ENCODE peak calls at places on chromosomes 5 and 9, in seven cellular contexts. One of them, this sample, is unnamed.

GRCh38 chr5:124521461-124522230 is 224.8 kb downstream of the ZNF608 start:
- DNase-seq in HCT116: no peak
- DNase-seq in K562: no peak
- DNase-seq in SK-N-SH: no peak
- DNase-seq in H1: no peak
- DNase-seq in HepG2: no peak
- DNase-seq in GM12878: no peak
- DNase-seq in this sample: no peak

GRCh38 chr5:170173227-170173626 is 59.6 kb upstream of the C5orf58 start:
- DNase-seq in HCT116: peak; percentile 16
- DNase-seq in K562: no peak
- DNase-seq in SK-N-SH: no peak
- DNase-seq in H1: no peak
- DNase-seq in HepG2: no peak
- DNase-seq in GM12878: no peak
- DNase-seq in this sample: no peak

GRCh38 chr9:122318284-122318683 is 52.5 kb upstream of the PTGS1 start:
- DNase-seq in HCT116: no peak
- DNase-seq in K562: no peak
- DNase-seq in SK-N-SH: no peak
- DNase-seq in H1: no peak
- DNase-seq in HepG2: no peak
- DNase-seq in GM12878: no peak
- DNase-seq in this sample: no peak

GRCh38 chr5:15191012-15191411 is 309.0 kb upstream of the FBXL7 start:
- DNase-seq in HCT116: no peak
- DNase-seq in K562: no peak
- DNase-seq in SK-N-SH: no peak
- DNase-seq in H1: no peak
- DNase-seq in HepG2: no peak
- DNase-seq in GM12878: no peak
- DNase-seq in this sample: no peak

GRCh38 chr5:16265141-16265540 is 85.5 kb upstream of the MARCHF11 start:
- DNase-seq in HCT116: no peak
- DNase-seq in K562: no peak
- DNase-seq in SK-N-SH: no peak
- DNase-seq in H1: no peak
- DNase-seq in HepG2: no peak
- DNase-seq in GM12878: no peak
- DNase-seq in this sample: no peak

GRCh38 chr5:77629553-77630245 is 8.8 kb downstream of the OTP start:
- DNase-seq in HCT116: no peak
- DNase-seq in K562: no peak
- DNase-seq in SK-N-SH: no peak
- DNase-seq in H1: peak; percentile 81
- DNase-seq in HepG2: no peak
- DNase-seq in GM12878: no peak
- DNase-seq in this sample: no peak

GRCh38 chr5:68381909-68382308 is 166.4 kb downstream of the PIK3R1 start:
- DNase-seq in HCT116: no peak
- DNase-seq in K562: no peak
- DNase-seq in SK-N-SH: no peak
- DNase-seq in H1: no peak
- DNase-seq in HepG2: no peak
- DNase-seq in GM12878: no peak
- DNase-seq in this sample: no peak

GRCh38 chr9:133579231-133579560 is 30.0 kb downstream of the FAM163B start:
- DNase-seq in HCT116: no peak
- DNase-seq in K562: no peak
- DNase-seq in SK-N-SH: no peak
- DNase-seq in H1: no peak
- DNase-seq in HepG2: no peak
- DNase-seq in GM12878: no peak
- DNase-seq in this sample: no peak

GRCh38 chr5:167743685-167744084 is 547.8 kb upstream of the WWC1 start:
- DNase-seq in HCT116: no peak
- DNase-seq in K562: no peak
- DNase-seq in SK-N-SH: no peak
- DNase-seq in H1: no peak
- DNase-seq in HepG2: no peak
- DNase-seq in GM12878: no peak
- DNase-seq in this sample: no peak

GRCh38 chr9:101880846-101881245 is 142.4 kb upstream of the GRIN3A start:
- DNase-seq in HCT116: no peak
- DNase-seq in K562: no peak
- DNase-seq in SK-N-SH: no peak
- DNase-seq in H1: no peak
- DNase-seq in HepG2: no peak
- DNase-seq in GM12878: no peak
- DNase-seq in this sample: no peak

GRCh38 chr5:148875205-148875875 is 48.9 kb downstream of the ADRB2 start:
- DNase-seq in HCT116: no peak
- DNase-seq in K562: no peak
- DNase-seq in SK-N-SH: no peak
- DNase-seq in H1: no peak
- DNase-seq in HepG2: no peak
- DNase-seq in GM12878: no peak
- DNase-seq in this sample: no peak

GRCh38 chr9:88852794-88853193 is 138.5 kb upstream of the S1PR3 start:
- DNase-seq in HCT116: peak; percentile 2
- DNase-seq in K562: peak; percentile 7
- DNase-seq in SK-N-SH: no peak
- DNase-seq in H1: no peak
- DNase-seq in HepG2: no peak
- DNase-seq in GM12878: no peak
- DNase-seq in this sample: no peak

GRCh38 chr5:28548856-28549255 is 1510.5 kb upstream of the CDH9 start:
- DNase-seq in HCT116: no peak
- DNase-seq in K562: no peak
- DNase-seq in SK-N-SH: no peak
- DNase-seq in H1: no peak
- DNase-seq in HepG2: no peak
- DNase-seq in GM12878: no peak
- DNase-seq in this sample: no peak

GRCh38 chr9:121984726-121985402 is 108.2 kb downstream of the TTLL11 start:
- DNase-seq in HCT116: no peak
- DNase-seq in K562: no peak
- DNase-seq in SK-N-SH: no peak
- DNase-seq in H1: no peak
- DNase-seq in HepG2: no peak
- DNase-seq in GM12878: no peak
- DNase-seq in this sample: no peak

GRCh38 chr9:105901514-105902109 is 207.3 kb downstream of the TMEM38B start:
- DNase-seq in HCT116: no peak
- DNase-seq in K562: peak; percentile 66
- DNase-seq in SK-N-SH: peak; percentile 84
- DNase-seq in H1: peak; percentile 70
- DNase-seq in HepG2: peak; percentile 25
- DNase-seq in GM12878: no peak
- DNase-seq in this sample: peak; percentile 65

GRCh38 chr9:111232997-111233790 is 96.8 kb downstream of the OR2K2 start:
- DNase-seq in HCT116: no peak
- DNase-seq in K562: no peak
- DNase-seq in SK-N-SH: no peak
- DNase-seq in H1: no peak
- DNase-seq in HepG2: no peak
- DNase-seq in GM12878: no peak
- DNase-seq in this sample: no peak

GRCh38 chr9:38017149-38017884 is 51.7 kb downstream of the SHB start:
- DNase-seq in HCT116: no peak
- DNase-seq in K562: no peak
- DNase-seq in SK-N-SH: peak; percentile 80
- DNase-seq in H1: peak; percentile 80
- DNase-seq in HepG2: no peak
- DNase-seq in GM12878: no peak
- DNase-seq in this sample: peak; percentile 51

GRCh38 chr9:116951588-116952433 is 264.7 kb downstream of the TRIM32 start:
- DNase-seq in HCT116: no peak
- DNase-seq in K562: no peak
- DNase-seq in SK-N-SH: no peak
- DNase-seq in H1: no peak
- DNase-seq in HepG2: no peak
- DNase-seq in GM12878: peak; percentile 85
- DNase-seq in this sample: no peak

GRCh38 chr5:54091416-54092130 is 218.8 kb downstream of the ARL15 start:
- DNase-seq in HCT116: no peak
- DNase-seq in K562: no peak
- DNase-seq in SK-N-SH: no peak
- DNase-seq in H1: no peak
- DNase-seq in HepG2: no peak
- DNase-seq in GM12878: no peak
- DNase-seq in this sample: no peak

GRCh38 chr5:54093861-54094260 is 216.5 kb downstream of the ARL15 start:
- DNase-seq in HCT116: no peak
- DNase-seq in K562: no peak
- DNase-seq in SK-N-SH: no peak
- DNase-seq in H1: no peak
- DNase-seq in HepG2: no peak
- DNase-seq in GM12878: peak; percentile 52
- DNase-seq in this sample: no peak

GRCh38 chr5:54090495-54091084 is 219.8 kb downstream of the ARL15 start:
- DNase-seq in HCT116: peak; percentile 15
- DNase-seq in K562: peak; percentile 62
- DNase-seq in SK-N-SH: no peak
- DNase-seq in H1: no peak
- DNase-seq in HepG2: peak; percentile 2
- DNase-seq in GM12878: no peak
- DNase-seq in this sample: no peak

GRCh38 chr5:54094706-54095105 is 215.7 kb downstream of the ARL15 start:
- DNase-seq in HCT116: no peak
- DNase-seq in K562: no peak
- DNase-seq in SK-N-SH: no peak
- DNase-seq in H1: no peak
- DNase-seq in HepG2: no peak
- DNase-seq in GM12878: no peak
- DNase-seq in this sample: no peak

DNA sequence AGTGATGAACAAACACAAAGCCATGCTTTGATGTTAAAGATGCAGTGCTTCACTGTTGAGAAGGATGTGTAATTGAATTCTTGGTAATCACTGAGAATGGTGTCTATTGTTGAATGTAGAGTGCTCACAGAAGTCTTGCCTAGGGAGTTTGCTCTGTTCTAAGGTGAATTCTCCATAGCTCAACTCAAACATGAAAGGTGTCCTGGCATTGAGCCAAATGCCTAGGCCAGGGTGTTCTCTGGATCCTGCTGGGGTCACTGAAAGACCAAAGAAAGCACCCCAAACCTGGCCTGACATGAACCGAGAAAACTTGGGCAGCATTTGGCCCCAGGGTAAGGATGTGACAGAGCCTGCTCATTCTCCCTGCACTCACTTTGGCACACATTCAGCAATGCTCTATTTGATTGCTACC is 217.3 kb downstream of the ARL15 start:
- DNase-seq in HCT116: no peak
- DNase-seq in K562: no peak
- DNase-seq in SK-N-SH: peak; percentile 16
- DNase-seq in H1: no peak
- DNase-seq in HepG2: no peak
- DNase-seq in GM12878: no peak
- DNase-seq in this sample: no peak
- TF ChIP-seq JUND in HCT116: no peak
- TF ChIP-seq JUND in K562: no peak
- TF ChIP-seq JUND in SK-N-SH: no peak
- TF ChIP-seq JUND in H1: no peak
- TF ChIP-seq JUND in HepG2: no peak
- TF ChIP-seq JUND in GM12878: no peak
- TF ChIP-seq JUND in this sample: no peak

GRCh38 chr9:130042931-130043653 is at the start of gene FNBP1:
- DNase-seq in HCT116: no peak
- DNase-seq in K562: peak; percentile 94
- DNase-seq in SK-N-SH: peak; percentile 99
- DNase-seq in H1: peak; percentile 85
- DNase-seq in HepG2: peak; percentile 56
- DNase-seq in GM12878: no peak
- DNase-seq in this sample: peak; percentile 92

GRCh38 chr9:130042406-130042930 is 521 bp downstream of the FNBP1 start:
- DNase-seq in HCT116: no peak
- DNase-seq in K562: peak; percentile 48
- DNase-seq in SK-N-SH: peak; percentile 80
- DNase-seq in H1: peak; percentile 72
- DNase-seq in HepG2: no peak
- DNase-seq in GM12878: no peak
- DNase-seq in this sample: peak; percentile 48

GRCh38 chr9:130045657-130046450 is 2.9 kb upstream of the FNBP1 start:
- DNase-seq in HCT116: no peak
- DNase-seq in K562: no peak
- DNase-seq in SK-N-SH: no peak
- DNase-seq in H1: no peak
- DNase-seq in HepG2: no peak
- DNase-seq in GM12878: no peak
- DNase-seq in this sample: no peak

GRCh38 chr9:130041648-130042405 is 1.2 kb downstream of the FNBP1 start:
- DNase-seq in HCT116: no peak
- DNase-seq in K562: no peak
- DNase-seq in SK-N-SH: peak; percentile 70
- DNase-seq in H1: peak; percentile 57
- DNase-seq in HepG2: no peak
- DNase-seq in GM12878: no peak
- DNase-seq in this sample: no peak

GRCh38 chr9:130043654-130044623 is 950 bp upstream of the FNBP1 start:
- DNase-seq in HCT116: no peak
- DNase-seq in K562: peak; percentile 54
- DNase-seq in SK-N-SH: peak; percentile 42
- DNase-seq in H1: no peak
- DNase-seq in HepG2: peak; percentile 83
- DNase-seq in GM12878: no peak
- DNase-seq in this sample: no peak
- TF ChIP-seq JUND in HCT116: no peak
- TF ChIP-seq JUND in K562: no peak
- TF ChIP-seq JUND in SK-N-SH: no peak
- TF ChIP-seq JUND in H1: no peak
- TF ChIP-seq JUND in HepG2: no peak
- TF ChIP-seq JUND in GM12878: no peak
- TF ChIP-seq JUND in this sample: no peak

DNA sequence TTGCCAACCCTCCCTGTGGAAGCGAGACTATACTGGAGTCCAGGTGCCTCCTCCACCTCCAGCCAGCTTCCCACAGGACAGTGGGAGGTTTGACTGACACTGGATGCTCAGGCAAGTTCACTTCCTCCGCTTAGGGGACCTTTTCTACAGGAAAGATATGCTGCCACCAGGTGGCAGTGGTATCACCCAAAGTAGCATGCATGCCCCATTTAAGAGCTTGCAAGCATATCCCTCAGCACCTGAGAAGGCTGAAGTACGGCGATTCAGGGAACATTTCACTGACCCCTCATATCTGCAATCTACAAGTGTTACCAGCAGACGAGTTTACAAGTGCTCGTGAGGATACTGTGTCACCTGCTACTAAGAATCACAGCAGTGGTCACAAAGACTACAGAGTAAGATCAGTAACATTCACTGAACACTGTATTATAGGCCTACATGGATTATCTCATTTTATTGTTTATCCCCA is 75.5 kb downstream of the KLHL3 start:
- DNase-seq in HCT116: peak; percentile 86
- DNase-seq in K562: peak; percentile 52
- DNase-seq in SK-N-SH: peak; percentile 64
- DNase-seq in H1: peak; percentile 79
- DNase-seq in HepG2: peak; percentile 63
- DNase-seq in GM12878: peak; percentile 40
- DNase-seq in this sample: peak; percentile 86
- TF ChIP-seq JUND in HCT116: no peak
- TF ChIP-seq JUND in K562: no peak
- TF ChIP-seq JUND in SK-N-SH: no peak
- TF ChIP-seq JUND in H1: no peak
- TF ChIP-seq JUND in HepG2: no peak
- TF ChIP-seq JUND in GM12878: no peak
- TF ChIP-seq JUND in this sample: no peak

GRCh38 chr5:41788800-41789395 is 81.3 kb downstream of the OXCT1 start:
- DNase-seq in HCT116: no peak
- DNase-seq in K562: no peak
- DNase-seq in SK-N-SH: no peak
- DNase-seq in H1: no peak
- DNase-seq in HepG2: no peak
- DNase-seq in GM12878: no peak
- DNase-seq in this sample: no peak
- TF ChIP-seq JUND in HCT116: no peak
- TF ChIP-seq JUND in K562: no peak
- TF ChIP-seq JUND in SK-N-SH: no peak
- TF ChIP-seq JUND in H1: no peak
- TF ChIP-seq JUND in HepG2: no peak
- TF ChIP-seq JUND in GM12878: no peak
- TF ChIP-seq JUND in this sample: no peak